ENCODE peak calls at places on chromosome 16, in five cellular contexts. One of them, this sample, is unnamed. For H3K36me3, the result is how much of the 10 kb centered on the place peaks cover.

GRCh38 chr16:82317411-82318168 is 147.6 kb upstream of the MPHOSPH6 start:
- DNase-seq in GM23248: no peak
- DNase-seq in CD4-positive, alpha-beta memory T cell: no peak
- DNase-seq in IMR-90: no peak
- DNase-seq in adipocyte: no peak
- DNase-seq in this sample: peak

GRCh38 chr16:19843371-19843770 is 41.3 kb downstream of the GPRC5B start:
- DNase-seq in CD4-positive, alpha-beta memory T cell: no peak
- DNase-seq in adipocyte: no peak
- DNase-seq in GM23248: peak
- DNase-seq in IMR-90: peak
- DNase-seq in this sample: no peak

GRCh38 chr16:4316732-4317461 is 1.0 kb downstream of the GLIS2 start:
- DNase-seq in GM23248: peak
- DNase-seq in IMR-90: no peak
- DNase-seq in CD4-positive, alpha-beta memory T cell: no peak
- DNase-seq in adipocyte: peak
- DNase-seq in this sample: peak

GRCh38 chr16:4288148-4288921 is 15.5 kb upstream of the TFAP4 start:
- DNase-seq in adipocyte: peak
- DNase-seq in CD4-positive, alpha-beta memory T cell: peak
- DNase-seq in GM23248: peak
- DNase-seq in IMR-90: peak
- DNase-seq in this sample: peak

GRCh38 chr16:70706948-70707465 is 21.2 kb upstream of the MTSS2 start:
- DNase-seq in adipocyte: peak
- DNase-seq in IMR-90: peak
- DNase-seq in CD4-positive, alpha-beta memory T cell: no peak
- DNase-seq in GM23248: peak
- DNase-seq in this sample: peak

GRCh38 chr16:21222495-21223337 is 10.8 kb upstream of the ANKS4B start:
- DNase-seq in CD4-positive, alpha-beta memory T cell: no peak
- DNase-seq in GM23248: no peak
- DNase-seq in adipocyte: no peak
- DNase-seq in IMR-90: no peak
- DNase-seq in this sample: no peak

GRCh38 chr16:4103741-4104140 is 12.5 kb downstream of the ADCY9 start:
- DNase-seq in CD4-positive, alpha-beta memory T cell: no peak
- DNase-seq in IMR-90: no peak
- DNase-seq in adipocyte: no peak
- DNase-seq in GM23248: no peak
- DNase-seq in this sample: no peak

GRCh38 chr16:86971251-86971650 is 345.9 kb downstream of the C16orf95 start:
- DNase-seq in CD4-positive, alpha-beta memory T cell: no peak
- DNase-seq in adipocyte: no peak
- DNase-seq in GM23248: no peak
- DNase-seq in IMR-90: no peak
- DNase-seq in this sample: no peak

GRCh38 chr16:82302007-82302733 is 132.1 kb upstream of the MPHOSPH6 start:
- DNase-seq in CD4-positive, alpha-beta memory T cell: no peak
- DNase-seq in IMR-90: no peak
- DNase-seq in GM23248: no peak
- DNase-seq in adipocyte: no peak
- DNase-seq in this sample: no peak

GRCh38 chr16:57107324-57107922 is 15.0 kb downstream of the CPNE2 start:
- DNase-seq in IMR-90: no peak
- DNase-seq in adipocyte: no peak
- DNase-seq in CD4-positive, alpha-beta memory T cell: no peak
- DNase-seq in GM23248: no peak
- DNase-seq in this sample: no peak

GRCh38 chr16:53057658-53058057 is 2.9 kb downstream of the CHD9 start:
- DNase-seq in adipocyte: no peak
- DNase-seq in IMR-90: no peak
- DNase-seq in CD4-positive, alpha-beta memory T cell: no peak
- DNase-seq in GM23248: no peak
- DNase-seq in this sample: no peak

GRCh38 chr16:86733526-86734254 is 155.3 kb downstream of the FOXL1 start:
- DNase-seq in GM23248: peak
- DNase-seq in IMR-90: no peak
- DNase-seq in CD4-positive, alpha-beta memory T cell: no peak
- DNase-seq in adipocyte: no peak
- DNase-seq in this sample: no peak

GRCh38 chr16:28923231-28923587 is 1.8 kb downstream of the RABEP2 start:
- DNase-seq in IMR-90: no peak
- DNase-seq in adipocyte: no peak
- DNase-seq in GM23248: no peak
- DNase-seq in CD4-positive, alpha-beta memory T cell: no peak
- DNase-seq in this sample: no peak

GRCh38 chr16:10065014-10065413 is 117.2 kb downstream of the GRIN2A start:
- DNase-seq in adipocyte: no peak
- DNase-seq in GM23248: no peak
- DNase-seq in IMR-90: no peak
- DNase-seq in CD4-positive, alpha-beta memory T cell: no peak
- DNase-seq in this sample: no peak

GRCh38 chr16:69100046-69100765 is 5.2 kb upstream of the HAS3 start:
- DNase-seq in GM23248: no peak
- DNase-seq in CD4-positive, alpha-beta memory T cell: no peak
- DNase-seq in adipocyte: no peak
- DNase-seq in IMR-90: no peak
- DNase-seq in this sample: no peak

GRCh38 chr16:56514845-56515244 is 5.0 kb downstream of the BBS2 start:
- DNase-seq in CD4-positive, alpha-beta memory T cell: no peak
- DNase-seq in GM23248: peak
- DNase-seq in IMR-90: peak
- DNase-seq in adipocyte: no peak
- DNase-seq in this sample: no peak

GRCh38 chr16:16973726-16974125 is 497.0 kb downstream of the XYLT1 start:
- DNase-seq in CD4-positive, alpha-beta memory T cell: no peak
- DNase-seq in IMR-90: no peak
- DNase-seq in adipocyte: no peak
- DNase-seq in GM23248: no peak
- DNase-seq in this sample: no peak

GRCh38 chr16:57615813-57616212 is 12.6 kb upstream of the ADGRG1 start:
- DNase-seq in CD4-positive, alpha-beta memory T cell: no peak
- DNase-seq in IMR-90: no peak
- DNase-seq in GM23248: no peak
- DNase-seq in adipocyte: no peak
- DNase-seq in this sample: no peak

GRCh38 chr16:57532251-57532625 is 4.1 kb downstream of the CCDC102A start:
- DNase-seq in GM23248: no peak
- DNase-seq in adipocyte: no peak
- DNase-seq in CD4-positive, alpha-beta memory T cell: no peak
- DNase-seq in IMR-90: no peak
- DNase-seq in this sample: no peak

GRCh38 chr16:21001262-21001661 is 100.7 kb downstream of the LYRM1 start:
- DNase-seq in GM23248: peak
- DNase-seq in adipocyte: peak
- DNase-seq in CD4-positive, alpha-beta memory T cell: no peak
- DNase-seq in IMR-90: peak
- DNase-seq in this sample: peak

GRCh38 chr16:17435324-17435723 is 35.4 kb downstream of the XYLT1 start:
- DNase-seq in CD4-positive, alpha-beta memory T cell: no peak
- DNase-seq in IMR-90: no peak
- DNase-seq in GM23248: no peak
- DNase-seq in adipocyte: no peak
- DNase-seq in this sample: no peak

GRCh38 chr16:68049448-68049847 is 26.4 kb downstream of the DUS2 start:
- DNase-seq in adipocyte: no peak
- DNase-seq in IMR-90: no peak
- DNase-seq in GM23248: no peak
- DNase-seq in CD4-positive, alpha-beta memory T cell: no peak
- DNase-seq in this sample: no peak

GRCh38 chr16:55914383-55914782 is 39.2 kb upstream of the CES5A start:
- DNase-seq in adipocyte: no peak
- DNase-seq in IMR-90: no peak
- DNase-seq in GM23248: no peak
- DNase-seq in CD4-positive, alpha-beta memory T cell: no peak
- DNase-seq in this sample: no peak

GRCh38 chr16:56327929-56328258 is 97.5 kb downstream of the AMFR start:
- DNase-seq in GM23248: no peak
- DNase-seq in adipocyte: no peak
- DNase-seq in CD4-positive, alpha-beta memory T cell: no peak
- DNase-seq in IMR-90: no peak
- DNase-seq in this sample: no peak

GRCh38 chr16:65663774-65664173 is 541.9 kb upstream of the CDH11 start:
- DNase-seq in IMR-90: no peak
- DNase-seq in adipocyte: no peak
- DNase-seq in CD4-positive, alpha-beta memory T cell: no peak
- DNase-seq in GM23248: no peak
- DNase-seq in this sample: no peak

GRCh38 chr16:77919761-77920415 is 102.5 kb upstream of the CLEC3A start:
- DNase-seq in adipocyte: no peak
- DNase-seq in CD4-positive, alpha-beta memory T cell: no peak
- DNase-seq in IMR-90: peak
- DNase-seq in GM23248: no peak
- DNase-seq in this sample: no peak

GRCh38 chr16:52487849-52488457 is 59.0 kb downstream of the TOX3 start:
- DNase-seq in adipocyte: no peak
- DNase-seq in GM23248: no peak
- DNase-seq in CD4-positive, alpha-beta memory T cell: no peak
- DNase-seq in IMR-90: no peak
- DNase-seq in this sample: no peak

GRCh38 chr16:29811896-29812665 is at the start of gene PRRT2:
- DNase-seq in IMR-90: peak
- DNase-seq in GM23248: peak
- DNase-seq in adipocyte: peak
- DNase-seq in CD4-positive, alpha-beta memory T cell: peak
- DNase-seq in this sample: peak

GRCh38 chr16:19840524-19841110 is 44.0 kb downstream of the GPRC5B start:
- DNase-seq in adipocyte: no peak
- DNase-seq in IMR-90: no peak
- DNase-seq in GM23248: no peak
- DNase-seq in CD4-positive, alpha-beta memory T cell: no peak
- DNase-seq in this sample: no peak

GRCh38 chr16:75252946-75253911 is 1.8 kb upstream of the BCAR1 start:
- DNase-seq in adipocyte: peak
- DNase-seq in IMR-90: peak
- DNase-seq in GM23248: peak
- DNase-seq in CD4-positive, alpha-beta memory T cell: no peak
- DNase-seq in this sample: peak
- H3K4me3 ChIP-seq in adipocyte: peak
- H3K4me3 ChIP-seq in IMR-90: no peak
- H3K4me3 ChIP-seq in GM23248: peak
- H3K4me3 ChIP-seq in CD4-positive, alpha-beta memory T cell: no peak
- H3K4me3 ChIP-seq in this sample: no peak

GRCh38 chr16:66746682-66747081 is 4.7 kb downstream of the DYNC1LI2 start:
- DNase-seq in CD4-positive, alpha-beta memory T cell: no peak
- DNase-seq in GM23248: peak
- DNase-seq in IMR-90: no peak
- DNase-seq in adipocyte: no peak
- DNase-seq in this sample: no peak
- H3K36me3 ChIP-seq in CD4-positive, alpha-beta memory T cell: under half
- H3K36me3 ChIP-seq in GM23248: under half
- H3K36me3 ChIP-seq in IMR-90: under half
- H3K36me3 ChIP-seq in adipocyte: half or more
- H3K36me3 ChIP-seq in this sample: under half

DNA sequence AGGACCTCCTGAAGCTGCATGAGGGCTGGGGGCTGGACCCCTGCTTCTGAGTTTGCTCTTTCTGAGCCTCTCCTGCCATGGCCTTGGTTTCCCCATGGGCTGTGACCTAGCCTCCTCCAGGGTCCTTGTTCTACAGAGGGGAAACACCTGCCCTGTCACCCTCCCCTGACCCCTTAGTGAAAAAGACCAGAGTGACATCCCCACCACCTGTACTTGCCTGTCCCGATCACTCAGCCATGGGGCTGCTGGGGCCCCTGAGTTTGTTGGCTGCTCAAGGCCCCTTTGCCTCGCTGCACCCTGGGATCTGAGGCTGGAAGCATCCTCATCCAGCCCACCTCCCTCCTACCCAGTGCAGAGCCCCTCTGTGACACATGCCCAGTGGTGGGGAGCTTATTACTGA is 800 bp downstream of the NOD2 start:
- DNase-seq in adipocyte: no peak
- DNase-seq in CD4-positive, alpha-beta memory T cell: no peak
- DNase-seq in GM23248: no peak
- DNase-seq in IMR-90: no peak
- DNase-seq in this sample: no peak
- H3K4me3 ChIP-seq in adipocyte: no peak
- H3K4me3 ChIP-seq in CD4-positive, alpha-beta memory T cell: peak
- H3K4me3 ChIP-seq in GM23248: no peak
- H3K4me3 ChIP-seq in IMR-90: no peak
- H3K4me3 ChIP-seq in this sample: no peak

DNA sequence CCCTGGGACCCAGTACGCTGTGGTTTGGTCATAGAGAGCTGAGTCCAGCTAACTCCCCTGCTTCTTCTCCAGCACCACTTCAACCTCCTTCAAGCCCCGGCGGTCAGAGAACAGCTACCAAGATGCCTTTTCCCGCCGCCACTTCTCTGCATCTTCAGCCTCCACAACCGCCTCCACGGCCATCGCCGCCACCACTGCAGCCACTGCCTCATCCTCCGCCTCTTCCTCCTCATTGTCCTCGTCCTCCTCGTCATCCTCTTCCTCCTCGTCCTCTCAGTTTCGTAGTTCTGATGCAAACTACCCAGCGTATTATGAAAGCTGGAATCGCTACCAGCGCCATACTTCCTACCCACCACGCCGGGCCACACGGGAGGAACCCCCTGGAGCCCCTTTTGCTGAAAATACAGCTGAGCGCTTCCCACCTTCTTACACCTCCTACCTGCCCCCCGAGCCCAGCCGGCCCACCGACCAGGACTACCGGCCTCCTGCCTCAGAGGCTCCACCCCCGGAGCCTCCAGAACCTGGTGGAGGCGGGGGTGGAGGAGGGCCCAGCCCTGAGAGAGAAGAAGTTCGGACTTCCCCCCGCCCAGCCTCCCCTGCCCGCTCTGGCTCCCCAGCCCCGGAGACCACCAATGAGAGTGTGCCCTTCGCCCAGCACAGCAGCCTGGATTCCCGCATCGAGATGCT is 7.1 kb downstream of the SETD1A start:
- DNase-seq in adipocyte: no peak
- DNase-seq in GM23248: no peak
- DNase-seq in CD4-positive, alpha-beta memory T cell: no peak
- DNase-seq in IMR-90: no peak
- DNase-seq in this sample: no peak
- H3K36me3 ChIP-seq in adipocyte: half or more
- H3K36me3 ChIP-seq in GM23248: under half
- H3K36me3 ChIP-seq in CD4-positive, alpha-beta memory T cell: half or more
- H3K36me3 ChIP-seq in IMR-90: half or more
- H3K36me3 ChIP-seq in this sample: half or more